ENCODE peak calls at places on chromosomes 16 and 17, in five cellular contexts. B is cardiac fibroblast; O is CD8-positive, alpha-beta T cell; P is heart left ventricle; X is pancreas. Y is an unnamed sample.

GRCh38 chr17:5508855-5509254 is 22.5 kb downstream of the MIS12 start:
- DNase-seq in O (no peak), X (no peak), B (peak), P (no peak), Y (no peak)

GRCh38 chr16:71883193-71883848 is 661 bp downstream of the ZNF821 start:
- DNase-seq in O (peak), X (peak), P (peak), B (no peak), Y (no peak)

GRCh38 chr16:58187092-58187491 is 10.8 kb downstream of the CSNK2A2 start:
- DNase-seq in X (no peak), P (no peak), O (no peak), B (peak), Y (peak)

GRCh38 chr16:14306485-14307058 is 235.5 kb downstream of the MRTFB start:
- DNase-seq in X (no peak), P (no peak), O (no peak), B (no peak), Y (no peak)

GRCh38 chr16:29745853-29746345 is at the start of gene C16orf54:
- DNase-seq in B (no peak), X (peak), O (peak), P (peak), Y (no peak)

GRCh38 chr16:9316615-9317014 is 225.2 kb downstream of the HAPSTR1 start:
- DNase-seq in X (peak), P (no peak), B (no peak), O (no peak), Y (no peak)

GRCh38 chr16:56518435-56518834 is 1.4 kb downstream of the BBS2 start:
- DNase-seq in X (no peak), B (no peak), P (no peak), O (no peak), Y (peak)

GRCh38 chr16:70750893-70751467 is 50.0 kb downstream of the VAC14 start:
- DNase-seq in X (no peak), B (peak), P (peak), O (no peak), Y (peak)

GRCh38 chr17:56269509-56269908 is 116.2 kb downstream of the ANKFN1 start:
- DNase-seq in X (no peak), O (no peak), P (no peak), B (no peak), Y (no peak)

GRCh38 chr16:72783716-72784320 is 264.1 kb downstream of the ZFHX3 start:
- DNase-seq in O (no peak), B (peak), X (no peak), P (no peak), Y (no peak)

GRCh38 chr16:1906052-1906845 is 12.0 kb downstream of the HS3ST6 start:
- DNase-seq in O (no peak), B (no peak), X (no peak), P (no peak), Y (no peak)

GRCh38 chr17:42562845-42563509 is 1.0 kb downstream of the COASY start:
- DNase-seq in X (no peak), B (peak), O (no peak), P (no peak), Y (no peak)

GRCh38 chr16:17084134-17084533 is 386.6 kb downstream of the XYLT1 start:
- DNase-seq in X (no peak), P (no peak), O (no peak), B (no peak), Y (no peak)

GRCh38 chr16:78284957-78285434 is 185.5 kb downstream of the WWOX start:
- DNase-seq in B (no peak), P (no peak), O (no peak), X (no peak), Y (no peak)

GRCh38 chr16:29664133-29664912 is 1.3 kb downstream of the SPN start:
- DNase-seq in B (no peak), P (no peak), O (no peak), X (no peak), Y (no peak)

DNA sequence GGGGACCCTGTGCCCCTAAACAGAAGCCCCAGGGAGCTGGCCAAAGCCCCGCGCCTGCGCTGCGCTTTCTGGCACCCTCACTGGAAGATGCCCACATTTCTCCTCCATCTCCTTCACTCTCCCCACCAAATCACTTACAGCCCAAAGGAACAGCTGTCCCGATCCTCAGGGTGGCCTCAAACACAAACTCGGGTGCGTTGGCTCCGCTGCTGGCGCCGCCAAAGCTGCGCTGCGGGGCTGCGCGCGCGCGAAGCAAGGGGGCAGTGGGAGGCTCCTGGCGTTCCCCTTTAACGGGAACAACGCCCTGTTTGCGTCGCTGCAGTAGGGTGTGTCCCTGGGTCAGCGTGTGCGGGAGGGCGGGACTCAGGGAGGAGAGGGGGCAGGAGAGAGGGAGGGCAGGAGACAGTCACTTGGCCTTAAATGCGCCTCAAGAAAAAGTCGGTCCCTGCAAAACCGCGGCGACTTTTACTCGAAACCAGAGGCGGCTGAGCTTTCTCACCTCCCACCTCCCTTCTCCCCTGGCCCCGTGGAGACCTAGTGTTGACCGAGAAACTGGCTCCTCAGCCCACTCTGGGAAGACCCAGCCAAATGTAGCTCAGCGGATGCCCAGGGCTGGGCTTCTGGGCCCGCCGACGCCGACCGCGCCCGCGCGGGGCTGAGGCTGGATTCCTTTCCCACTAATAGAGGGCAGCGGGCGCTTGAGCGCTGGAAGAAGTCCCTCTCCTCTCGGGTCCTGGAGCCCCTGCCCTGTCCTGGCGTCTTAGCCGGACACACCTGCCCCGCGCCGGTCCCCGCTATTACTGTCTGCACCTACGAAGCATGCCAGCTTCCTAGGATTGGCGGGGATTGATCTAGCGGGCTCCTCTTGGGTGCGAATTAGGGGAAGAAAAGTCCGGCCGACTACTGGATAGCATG is 2.6 kb downstream of the PMP22 start:
- DNase-seq in B (peak), P (peak), X (peak), O (no peak), Y (no peak)
- TF ChIP-seq CTCF in B (peak), P (peak), X (no peak), O (no peak), Y (no peak)

GRCh38 chr17:9004132-9004960 is 17.0 kb upstream of the NTN1 start:
- DNase-seq in O (no peak), B (no peak), P (no peak), X (no peak), Y (no peak)
- H3K4me3 ChIP-seq in O (peak), B (no peak), P (peak), X (no peak), Y (no peak)

GRCh38 chr16:49436181-49436580 is 62.6 kb downstream of the C16orf78 start:
- DNase-seq in O (no peak), P (no peak), B (no peak), X (no peak), Y (no peak)

GRCh38 chr16:49439676-49440075 is 66.1 kb downstream of the C16orf78 start:
- DNase-seq in X (no peak), B (no peak), O (no peak), P (no peak), Y (no peak)

GRCh38 chr16:49439050-49439449 is 65.4 kb downstream of the C16orf78 start:
- DNase-seq in X (no peak), B (no peak), P (no peak), O (no peak), Y (no peak)

GRCh38 chr16:49434733-49435132 is 61.1 kb downstream of the C16orf78 start:
- DNase-seq in X (no peak), O (no peak), P (no peak), B (no peak), Y (no peak)

DNA sequence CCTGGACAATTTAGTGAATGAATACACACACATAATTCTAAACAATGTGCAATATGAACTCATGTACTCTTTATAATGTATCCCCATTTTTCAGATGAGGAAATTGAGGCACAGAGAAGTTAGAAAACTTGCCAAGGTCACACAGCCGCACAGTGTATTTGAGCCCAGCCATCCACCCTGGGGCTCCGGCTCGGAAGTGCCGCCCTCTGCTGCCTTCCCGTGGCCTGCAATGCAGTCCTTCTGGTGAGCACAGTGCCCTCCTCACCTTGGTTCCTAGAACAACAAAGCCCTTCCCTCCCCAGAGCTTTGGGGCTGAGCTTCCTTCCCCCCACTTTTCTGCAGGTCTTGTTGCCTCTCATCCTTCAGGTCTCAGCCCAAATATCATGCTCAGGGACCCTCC is 63.7 kb downstream of the C16orf78 start:
- DNase-seq in B (no peak), P (no peak), O (no peak), X (no peak), Y (no peak)
- TF ChIP-seq CTCF in B (no peak), P (no peak), O (no peak), X (no peak), Y (no peak)

DNA sequence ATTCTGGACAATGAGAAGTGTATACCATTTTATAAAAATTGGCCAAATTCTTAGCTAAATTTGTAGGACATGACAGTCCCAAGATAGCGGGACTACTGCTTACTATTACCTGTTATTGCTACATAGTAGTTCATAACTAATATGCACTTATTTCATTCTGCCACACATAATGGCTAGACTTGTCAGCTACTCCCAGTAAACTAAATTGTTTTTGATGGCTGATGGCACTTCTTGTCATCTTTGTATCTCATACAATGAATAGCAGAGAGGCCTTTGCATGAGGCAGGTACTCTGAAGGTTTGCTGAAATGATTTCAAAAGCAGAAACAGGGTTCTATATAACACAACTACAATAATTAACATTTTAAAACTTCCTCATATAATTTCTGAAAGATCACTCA is 44.0 kb downstream of the ITFG1 start:
- DNase-seq in B (no peak), O (no peak), P (no peak), X (no peak), Y (no peak)
- H3K4me3 ChIP-seq in B (no peak), O (no peak), P (no peak), X (no peak), Y (no peak)

GRCh38 chr17:50311112-50311460 is 34.8 kb upstream of the XYLT2 start:
- DNase-seq in B (no peak), P (no peak), X (no peak), O (no peak), Y (no peak)

GRCh38 chr17:50310455-50311111 is 35.3 kb upstream of the XYLT2 start:
- DNase-seq in P (no peak), O (no peak), X (no peak), B (no peak), Y (no peak)

GRCh38 chr17:50311483-50311882 is 34.4 kb upstream of the XYLT2 start:
- DNase-seq in P (no peak), O (no peak), X (no peak), B (no peak), Y (no peak)

GRCh38 chr17:50314456-50315011 is 31.4 kb upstream of the XYLT2 start:
- DNase-seq in P (no peak), B (no peak), O (no peak), X (no peak), Y (no peak)

GRCh38 chr17:50312311-50312710 is 33.6 kb upstream of the XYLT2 start:
- DNase-seq in X (no peak), B (no peak), P (no peak), O (no peak), Y (no peak)
- TF ChIP-seq CTCF in X (no peak), B (no peak), P (no peak), O (no peak), Y (no peak)

DNA sequence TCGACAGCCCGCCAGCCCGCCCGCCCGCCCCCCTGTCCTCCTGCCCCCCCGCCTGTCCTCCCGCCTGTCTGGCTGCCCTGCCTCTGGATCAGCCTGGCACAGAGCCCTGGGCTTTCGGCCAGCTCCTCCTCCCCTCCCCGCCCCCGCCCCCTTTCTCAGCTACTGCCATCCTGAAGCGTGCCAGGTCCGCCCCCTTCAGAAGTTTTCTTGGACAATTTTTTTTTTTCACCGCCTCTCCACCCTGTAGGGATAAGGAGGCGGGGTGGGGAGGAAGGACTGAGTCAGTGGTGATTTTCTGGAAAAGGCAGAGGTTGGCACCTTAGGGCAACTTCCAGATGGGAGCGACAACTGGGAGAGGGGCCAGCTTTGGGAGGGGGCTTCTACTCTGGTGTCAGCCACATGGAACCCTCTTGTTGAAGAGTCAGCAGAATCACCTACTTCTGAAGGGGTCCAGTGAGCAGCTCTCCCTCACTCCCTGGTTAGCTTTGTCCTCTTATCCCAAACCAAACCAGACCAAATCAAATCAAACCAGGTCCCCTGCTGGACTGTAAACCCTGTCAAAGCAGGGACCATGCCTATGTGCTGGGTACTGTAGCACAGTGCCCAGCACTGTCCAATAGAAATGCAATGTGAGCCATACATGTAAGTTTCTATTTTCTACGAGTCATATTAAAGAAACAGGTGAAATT is 19.7 kb downstream of the IGF2BP1 start:
- DNase-seq in O (no peak), P (no peak), B (peak), X (peak), Y (no peak)
- H3K4me3 ChIP-seq in O (no peak), P (no peak), B (no peak), X (no peak), Y (no peak)

GRCh38 chr17:67008101-67008500 is 36.3 kb upstream of the CACNG1 start:
- DNase-seq in B (no peak), P (no peak), O (no peak), X (no peak), Y (no peak)
- TF ChIP-seq CTCF in B (no peak), P (no peak), O (no peak), X (no peak), Y (no peak)

GRCh38 chr16:81448154-81449131 is 3.8 kb downstream of the CMIP start:
- DNase-seq in B (no peak), X (peak), O (no peak), P (no peak), Y (no peak)
- H3K4me3 ChIP-seq in B (no peak), X (no peak), O (no peak), P (no peak), Y (peak)

GRCh38 chr16:386641-387156 is 4.9 kb upstream of the PGAP6 start:
- DNase-seq in P (no peak), O (no peak), B (peak), X (no peak), Y (no peak)
- TF ChIP-seq CTCF in P (no peak), O (no peak), B (no peak), X (no peak), Y (peak)

DNA sequence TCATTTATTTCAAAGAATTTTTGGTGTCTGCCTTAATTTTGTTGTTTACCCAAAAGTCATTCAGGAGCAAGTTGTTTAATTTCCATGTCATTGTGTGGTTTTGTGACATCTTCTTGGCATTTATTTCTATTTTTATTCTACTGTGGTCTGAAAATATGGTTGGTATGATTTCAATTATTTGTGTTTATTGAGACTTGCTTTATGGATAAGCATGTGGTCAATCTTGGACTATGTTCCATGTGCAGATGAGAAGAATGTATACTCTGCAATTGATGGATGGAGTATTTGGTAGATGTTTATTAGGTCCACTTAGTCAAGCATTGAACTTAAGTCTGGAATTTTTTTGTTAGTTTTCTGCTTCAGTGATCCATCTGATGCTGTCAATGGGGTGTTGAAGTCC is 383.0 kb downstream of the PMP22 start:
- DNase-seq in B (no peak), X (no peak), O (no peak), P (no peak), Y (no peak)
- H3K4me3 ChIP-seq in B (no peak), X (no peak), O (no peak), P (no peak), Y (no peak)